ENCODE peak calls at places on chromosomes 2 and 18, in ten cellular contexts. K is foreskin keratinocyte, J is neuronal stem cell, P is HCT116, F is adrenal gland, A is mammary epithelial cell, G is left lung, O is Caco-2, T is neural progenitor cell, Q is A673. X is an unnamed sample. For H3K4me1, the result is how much of the 10 kb centered on the place peaks cover.

GRCh38 chr2:37992631-37993030 is 67.5 kb downstream of the RMDN2 start:
- DNase-seq in G (no peak), Q (no peak), J (no peak), O (no peak), F (no peak), A (no peak), P (no peak), T (no peak), K (no peak), X (no peak)

GRCh38 chr2:22854588-22854987 is 530.4 kb upstream of the KLHL29 start:
- DNase-seq in G (no peak), J (no peak), T (no peak), K (no peak), A (no peak), F (no peak), O (no peak), P (no peak), Q (no peak), X (no peak)

GRCh38 chr2:214713080-214713830 is 96.2 kb downstream of the BARD1 start:
- DNase-seq in K (no peak), J (no peak), Q (no peak), F (no peak), P (no peak), A (peak), T (no peak), G (no peak), O (no peak), X (no peak)

GRCh38 chr2:241882090-241882625 is 12.6 kb downstream of the RTP5 start:
- DNase-seq in T (peak), O (peak), Q (peak), J (no peak), F (peak), K (no peak), A (no peak), G (peak), P (no peak), X (no peak)

GRCh38 chr2:31079665-31080064 is 58.6 kb downstream of the GALNT14 start:
- DNase-seq in O (peak), A (no peak), J (peak), K (no peak), G (no peak), T (peak), F (no peak), P (no peak), Q (no peak), X (peak)

GRCh38 chr18:52288403-52289004 is 51.5 kb upstream of the DCC start:
- DNase-seq in Q (peak), K (peak), P (no peak), A (peak), O (peak), T (peak), J (peak), F (peak), G (peak), X (peak)

GRCh38 chr2:109494351-109494750 is 119.4 kb downstream of the SEPTIN10 start:
- DNase-seq in J (no peak), G (no peak), T (no peak), K (no peak), O (no peak), A (no peak), Q (no peak), F (no peak), P (no peak), X (no peak)

GRCh38 chr2:226130192-226130591 is 669.4 kb downstream of the IRS1 start:
- DNase-seq in Q (peak), A (no peak), F (no peak), T (peak), J (no peak), P (no peak), O (no peak), K (peak), G (no peak), X (peak)

GRCh38 chr2:98901702-98902101 is 34.3 kb downstream of the CRACDL start:
- DNase-seq in Q (no peak), A (no peak), J (no peak), P (no peak), F (no peak), T (no peak), O (no peak), K (no peak), G (no peak), X (no peak)

GRCh38 chr2:219641390-219642063 is 14.1 kb downstream of the SLC4A3 start:
- DNase-seq in A (no peak), O (no peak), G (no peak), K (no peak), F (no peak), P (no peak), Q (no peak), T (no peak), J (no peak), X (no peak)

GRCh38 chr2:42128731-42129486 is 40.2 kb upstream of the EML4 start:
- DNase-seq in Q (peak), F (no peak), T (no peak), K (peak), A (peak), J (no peak), P (no peak), G (no peak), O (no peak), X (no peak)
- H3K4me1 ChIP-seq in Q (half or more), F (under half), T (under half), K (under half), A (half or more), J (under half), P (under half), G (half or more), O (under half), X (under half)

DNA sequence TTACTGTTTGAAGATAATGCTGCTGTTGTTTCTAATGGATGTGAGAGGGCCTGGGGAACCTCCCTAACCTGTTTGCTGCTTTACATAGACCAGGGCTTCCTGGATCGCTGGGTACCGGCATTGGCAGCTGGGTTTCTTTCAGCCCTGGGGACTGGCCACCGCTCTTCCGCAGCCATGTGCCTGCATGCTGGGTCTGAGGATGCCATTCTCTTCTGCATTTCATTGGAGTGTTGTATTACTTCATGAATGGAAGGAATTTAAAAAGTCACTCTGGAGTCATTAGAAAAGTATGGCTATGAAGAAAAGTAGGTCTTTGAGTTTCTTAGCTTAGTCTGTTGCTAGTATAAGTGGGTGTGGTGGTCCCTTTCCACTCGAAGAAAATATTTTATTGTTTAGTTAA is 107.3 kb upstream of the MGAT5 start:
- DNase-seq in O (no peak), T (no peak), Q (no peak), F (no peak), G (no peak), A (peak), K (peak), P (no peak), J (no peak), X (peak)
- H3K4me1 ChIP-seq in O (under half), T (under half), Q (under half), F (under half), G (under half), A (under half), K (under half), P (under half), J (under half), X (under half)

DNA sequence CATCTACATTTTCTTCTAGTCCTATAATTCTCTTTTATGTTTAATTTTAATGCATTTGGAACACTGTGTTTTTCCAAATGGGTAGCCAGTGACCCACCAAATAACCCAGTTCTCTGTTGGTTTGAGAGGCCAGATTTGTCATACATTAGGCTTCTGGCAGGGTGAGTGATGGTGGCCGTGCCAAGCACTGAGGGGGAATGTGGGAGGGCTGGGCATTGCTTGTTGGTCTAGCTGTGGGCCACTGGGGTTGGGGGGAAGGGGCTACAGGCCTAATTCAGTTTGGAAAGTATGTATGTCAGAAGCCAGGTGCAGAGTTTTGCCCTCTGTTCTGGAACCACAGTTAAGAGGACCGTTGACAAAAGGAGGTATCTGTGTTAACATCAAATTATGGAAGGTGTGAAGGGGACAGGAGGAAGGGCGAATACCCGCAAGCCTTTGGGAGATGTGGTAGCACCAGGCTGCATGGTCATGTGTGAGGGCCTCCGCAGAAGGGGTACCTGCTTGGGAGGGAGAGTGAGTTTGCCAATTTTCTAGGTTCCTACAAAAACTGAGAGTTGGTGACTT is 38.1 kb upstream of the SCLY start:
- DNase-seq in K (no peak), P (no peak), Q (no peak), T (no peak), A (no peak), G (no peak), F (no peak), O (no peak), J (no peak), X (no peak)
- H3K4me1 ChIP-seq in K (under half), P (under half), Q (under half), T (under half), A (under half), G (under half), F (under half), O (under half), J (under half), X (under half)

DNA sequence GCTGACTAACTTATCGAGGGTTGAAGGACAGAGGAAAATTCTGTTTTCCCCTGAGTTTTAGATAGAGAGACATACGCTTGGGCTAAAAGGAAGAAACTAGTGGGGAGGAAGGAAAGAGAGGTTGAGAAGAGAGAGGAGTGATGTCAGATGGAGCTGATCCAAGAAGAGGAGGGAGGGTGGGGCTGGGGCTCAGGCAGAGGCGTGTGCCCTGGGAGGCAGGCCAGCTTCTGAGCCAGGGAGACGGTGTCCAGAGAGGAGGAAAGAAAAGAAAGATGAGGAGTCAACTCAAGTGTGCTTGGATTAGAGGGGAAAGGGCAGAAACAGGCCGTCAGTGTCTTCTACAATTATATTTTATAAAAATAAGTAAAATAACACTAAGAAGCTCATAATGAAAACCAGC is 56.2 kb downstream of the EMILIN2 start:
- DNase-seq in T (no peak), J (no peak), G (no peak), F (peak), O (no peak), P (no peak), K (peak), Q (peak), A (peak), X (no peak)
- H3K4me1 ChIP-seq in T (under half), J (under half), G (half or more), F (under half), O (under half), P (under half), K (under half), Q (under half), A (under half), X (under half)

GRCh38 chr2:101116841-101117552 is 34.2 kb downstream of the TBC1D8 start:
- DNase-seq in J (no peak), Q (no peak), T (no peak), F (no peak), K (no peak), P (no peak), O (peak), G (no peak), A (no peak), X (no peak)

GRCh38 chr2:101116348-101116747 is 34.8 kb downstream of the TBC1D8 start:
- DNase-seq in K (no peak), J (no peak), F (no peak), P (no peak), O (no peak), Q (no peak), T (no peak), A (no peak), G (no peak), X (no peak)

GRCh38 chr2:101121174-101121573 is 30.0 kb downstream of the TBC1D8 start:
- DNase-seq in P (no peak), Q (no peak), G (no peak), K (no peak), F (no peak), T (no peak), A (no peak), O (no peak), J (no peak), X (no peak)

GRCh38 chr2:101120124-101120996 is 30.8 kb downstream of the TBC1D8 start:
- DNase-seq in A (peak), T (no peak), Q (no peak), O (peak), F (peak), K (peak), J (no peak), G (no peak), P (peak), X (no peak)

DNA sequence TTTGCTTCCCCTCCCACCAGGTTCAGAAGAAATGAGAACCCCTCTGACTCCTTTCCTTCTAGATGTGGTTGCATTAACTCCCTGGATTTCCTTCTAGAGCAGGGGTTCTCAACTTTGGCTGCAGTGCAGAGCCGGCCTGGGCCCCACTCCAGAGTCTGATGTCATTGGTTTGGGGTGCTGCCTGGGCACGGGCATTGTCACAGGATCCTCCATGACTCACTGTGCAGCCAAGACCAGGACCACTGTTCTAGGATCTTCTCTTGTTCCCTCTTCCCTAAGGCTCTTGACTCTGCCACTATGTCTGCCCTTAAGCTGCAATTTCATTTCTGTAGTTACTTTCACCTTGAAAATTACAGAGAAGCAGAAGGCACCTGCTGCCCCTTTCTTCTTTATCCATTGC is 31.8 kb downstream of the TBC1D8 start:
- DNase-seq in P (no peak), Q (no peak), O (no peak), K (no peak), G (no peak), A (peak), J (no peak), T (no peak), F (peak), X (no peak)
- H3K4me1 ChIP-seq in P (half or more), Q (under half), O (half or more), K (under half), G (half or more), A (under half), J (under half), T (under half), F (under half), X (under half)